ENCODE peak calls at places on chromosomes 4 and X, in ten cellular contexts. B, M, P, U, Z, T, L, Y, K and D are unnamed samples.

GRCh38 chrX:152926279-152926678 is 28.4 kb downstream of the ZNF185 start:
- DNase-seq in T (no peak), M (peak; percentile 44), B (no peak), P (no peak), U (peak; percentile 75), K (no peak), L (no peak), Y (no peak), Z (peak; percentile 38), D (no peak)

GRCh38 chr4:179836179-179837075 is 2394.2 kb upstream of the AGA start:
- DNase-seq in Y (no peak), M (no peak), L (no peak), K (no peak), U (no peak), Z (no peak), T (no peak), B (no peak), P (no peak), D (no peak)

GRCh38 chr4:187942968-187943367 is 52.6 kb upstream of the ZFP42 start:
- DNase-seq in Z (no peak), Y (no peak), B (no peak), U (no peak), L (no peak), T (no peak), P (no peak), K (no peak), M (no peak), D (no peak)

GRCh38 chr4:81599646-81600231 is 128.0 kb upstream of the RASGEF1B start:
- DNase-seq in Z (no peak), P (no peak), U (no peak), Y (no peak), K (no peak), T (no peak), B (no peak), M (no peak), L (no peak), D (no peak)

GRCh38 chr4:112648263-112649054 is 11.5 kb downstream of the LARP7 start:
- DNase-seq in B (no peak), L (no peak), K (no peak), M (no peak), T (no peak), P (no peak), Z (no peak), U (no peak), Y (no peak), D (no peak)

GRCh38 chrX:133294126-133294525 is 76.0 kb upstream of the TFDP3 start:
- DNase-seq in P (no peak), L (no peak), M (no peak), Z (no peak), B (no peak), Y (no peak), U (no peak), K (no peak), T (no peak), D (no peak)

GRCh38 chr4:74682567-74683359 is 111.6 kb downstream of the BTC start:
- DNase-seq in Y (no peak), Z (no peak), U (peak; percentile 9), M (peak; percentile 9), P (peak; percentile 75), B (peak; percentile 42), T (no peak), K (no peak), L (peak; percentile 22), D (no peak)

GRCh38 chr4:187069398-187069797 is 345.7 kb upstream of the FAT1 start:
- DNase-seq in Z (no peak), B (no peak), L (no peak), M (no peak), P (no peak), Y (no peak), K (no peak), T (peak; percentile 20), U (no peak), D (no peak)

GRCh38 chr4:163553146-163553545 is 58.7 kb downstream of the TMA16 start:
- DNase-seq in B (no peak), P (no peak), Y (no peak), K (no peak), T (no peak), Z (no peak), L (no peak), U (no peak), M (no peak), D (no peak)

GRCh38 chr4:16764622-16765021 is 133.8 kb downstream of the LDB2 start:
- DNase-seq in L (peak; percentile 20), M (no peak), K (no peak), Z (peak; percentile 34), U (no peak), P (no peak), Y (no peak), T (no peak), B (no peak), D (no peak)

GRCh38 chr4:33060873-33061542 is 2340.8 kb downstream of the PCDH7 start:
- DNase-seq in K (no peak), Y (no peak), Z (peak; percentile 68), B (no peak), T (no peak), M (peak; percentile 16), L (peak; percentile 79), P (no peak), U (peak; percentile 0), D (no peak)

GRCh38 chrX:21374163-21374993 is at the start of gene CNKSR2:
- DNase-seq in Z (peak; percentile 61), Y (peak; percentile 19), K (no peak), M (peak; percentile 43), T (peak; percentile 21), P (no peak), L (peak; percentile 78), U (peak; percentile 77), B (no peak), D (peak; percentile 35)

GRCh38 chr4:127000846-127001245 is 631.9 kb upstream of the INTU start:
- DNase-seq in L (no peak), T (no peak), U (no peak), Y (no peak), Z (no peak), P (no peak), K (no peak), B (no peak), M (no peak), D (no peak)

GRCh38 chr4:153001626-153002025 is 65.5 kb downstream of the FHDC1 start:
- DNase-seq in P (no peak), K (no peak), U (no peak), Y (no peak), Z (no peak), T (no peak), B (no peak), L (no peak), M (no peak), D (no peak)

GRCh38 chr4:127410201-127410600 is 222.6 kb upstream of the INTU start:
- DNase-seq in Y (no peak), K (no peak), L (no peak), Z (no peak), T (no peak), P (no peak), M (no peak), U (no peak), B (no peak), D (no peak)

GRCh38 chrX:105013719-105014118 is 206.8 kb downstream of the TEX13A start:
- DNase-seq in K (no peak), B (no peak), Y (no peak), Z (no peak), M (no peak), T (no peak), L (no peak), P (no peak), U (no peak), D (no peak)

GRCh38 chrX:102697506-102697905 is 14.7 kb upstream of the GPRASP2 start:
- DNase-seq in T (no peak), Y (no peak), L (no peak), Z (no peak), P (no peak), U (no peak), M (no peak), B (no peak), K (no peak), D (no peak)

GRCh38 chr4:187444061-187444460 is 551.5 kb upstream of the ZFP42 start:
- DNase-seq in T (no peak), Z (no peak), Y (no peak), U (no peak), M (no peak), L (no peak), K (no peak), P (no peak), B (no peak), D (no peak)

GRCh38 chrX:107628662-107629532 is 587 bp downstream of the PRPS1 start:
- DNase-seq in B (peak; percentile 32), L (peak; percentile 64), K (no peak), P (no peak), Y (peak; percentile 13), U (peak; percentile 64), T (no peak), Z (peak; percentile 27), M (peak; percentile 62), D (peak; percentile 26)

GRCh38 chr4:2087170-2087569 is 28.0 kb downstream of the NAT8L start:
- DNase-seq in K (no peak), L (no peak), M (no peak), Z (no peak), Y (no peak), P (no peak), U (no peak), T (no peak), B (no peak), D (no peak)
- TF ChIP-seq CTCF in K (no peak), L (no peak), M (no peak), Z (no peak), Y (no peak), P (peak; percentile 28), U (no peak), T (no peak), B (no peak), D (no peak)

GRCh38 chrX:43718956-43719355 is 62.9 kb downstream of the MAOA start:
- DNase-seq in P (no peak), B (no peak), K (no peak), T (no peak), Y (no peak), M (no peak), Z (no peak), U (no peak), L (no peak), D (no peak)
- TF ChIP-seq CTCF in P (no peak), B (no peak), K (no peak), T (no peak), Y (no peak), M (no peak), Z (no peak), U (no peak), L (no peak), D (no peak)

GRCh38 chrX:124018031-124018430 is 56.5 kb downstream of the STAG2 start:
- DNase-seq in M (no peak), Y (no peak), Z (no peak), U (no peak), K (no peak), B (no peak), T (no peak), L (no peak), P (no peak), D (no peak)
- TF ChIP-seq CTCF in M (no peak), Y (peak; percentile 15), Z (no peak), U (peak; percentile 25), K (no peak), B (no peak), T (no peak), L (peak; percentile 9), P (peak; percentile 20), D (peak; percentile 27)

DNA sequence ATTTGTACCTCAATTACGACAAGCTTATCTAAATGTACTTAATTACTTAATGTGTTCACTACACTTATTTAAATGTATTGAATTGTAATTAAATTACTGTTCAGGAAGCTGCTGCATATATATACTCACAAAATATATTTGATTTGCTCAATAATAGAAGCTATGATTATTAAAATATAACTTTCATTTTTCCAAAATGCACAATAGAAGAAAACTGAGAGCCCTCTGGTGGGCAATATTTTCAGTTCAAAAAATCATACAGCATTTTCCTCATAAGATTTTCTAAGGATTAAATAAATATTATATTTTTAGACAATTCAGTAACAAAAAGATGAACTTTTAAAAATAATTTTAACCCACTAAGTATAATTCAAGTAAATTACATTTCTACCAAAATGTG is 217.3 kb downstream of the DKK2 start:
- DNase-seq in T (no peak), P (no peak), L (no peak), Z (no peak), M (no peak), K (no peak), B (no peak), U (no peak), Y (no peak), D (no peak)
- TF ChIP-seq CTCF in T (no peak), P (peak; percentile 32), L (peak; percentile 29), Z (peak; percentile 34), M (no peak), K (no peak), B (no peak), U (no peak), Y (no peak), D (no peak)